ENCODE peak calls at places on chromosome 12, in six cellular contexts. L, E, R, J, V and F are unnamed samples.
A peak's percentile ranks its signal among the peaks of the same experiment; 100 is the strongest.

GRCh38 chr12:128336506-128336905 is 69.5 kb downstream of the TMEM132C start:
- DNase-seq in L (no peak), E (no peak), R (no peak), J (no peak), V (peak; percentile 30), F (no peak)

GRCh38 chr12:108701779-108702435 is 29.4 kb downstream of the CORO1C start:
- DNase-seq in L (no peak), E (peak; percentile 85), R (peak; percentile 67), J (peak; percentile 52), V (no peak), F (peak; percentile 90)

GRCh38 chr12:55720071-55720564 is at the start of gene RDH5:
- DNase-seq in L (peak; percentile 90), E (peak; percentile 93), R (peak; percentile 47), J (peak; percentile 78), V (no peak), F (peak; percentile 96)

GRCh38 chr12:69252033-69252432 is 12.7 kb downstream of the CPSF6 start:
- DNase-seq in L (no peak), E (peak; percentile 11), R (no peak), J (no peak), V (no peak), F (no peak)

GRCh38 chr12:108622425-108622824 is 11.3 kb downstream of the SELPLG start:
- DNase-seq in L (no peak), E (peak; percentile 85), R (peak; percentile 70), J (no peak), V (no peak), F (peak; percentile 48)

GRCh38 chr12:96401061-96401871 is 1.0 kb upstream of the CDK17 start:
- DNase-seq in L (peak; percentile 38), E (peak; percentile 92), R (peak; percentile 61), J (peak; percentile 91), V (no peak), F (peak; percentile 89)

GRCh38 chr12:131894981-131895639 is 688 bp downstream of the ULK1 start:
- DNase-seq in L (peak; percentile 31), E (no peak), R (no peak), J (no peak), V (no peak), F (no peak)

GRCh38 chr12:108457006-108457733 is 57.9 kb upstream of the FICD start:
- DNase-seq in L (no peak), E (peak; percentile 64), R (peak; percentile 49), J (peak; percentile 44), V (peak; percentile 41), F (peak; percentile 45)

GRCh38 chr12:25689996-25690501 is 137.0 kb upstream of the LMNTD1 start:
- DNase-seq in L (peak; percentile 39), E (peak; percentile 68), R (no peak), J (no peak), V (no peak), F (peak; percentile 22)

GRCh38 chr12:105060715-105061378 is 23.4 kb downstream of the ALDH1L2 start:
- DNase-seq in L (no peak), E (no peak), R (no peak), J (no peak), V (no peak), F (peak; percentile 29)

GRCh38 chr12:22333186-22333745 is 1.2 kb downstream of the ST8SIA1 start:
- DNase-seq in L (no peak), E (peak; percentile 52), R (peak; percentile 44), J (peak; percentile 28), V (peak; percentile 48), F (peak; percentile 22)

GRCh38 chr12:46371718-46372130 is 849 bp downstream of the SLC38A2 start:
- DNase-seq in L (peak; percentile 71), E (no peak), R (peak; percentile 45), J (peak; percentile 64), V (peak; percentile 47), F (peak; percentile 67)

GRCh38 chr12:131202592-131203378 is 249.1 kb downstream of the ADGRD1 start:
- DNase-seq in L (no peak), E (no peak), R (no peak), J (no peak), V (peak; percentile 1), F (no peak)

GRCh38 chr12:130161261-130162231 is 718 bp upstream of the FZD10 start:
- DNase-seq in L (peak; percentile 23), E (no peak), R (no peak), J (peak; percentile 18), V (no peak), F (no peak)

GRCh38 chr12:69052613-69053408 is 119.8 kb upstream of the CPM start:
- DNase-seq in L (no peak), E (peak; percentile 68), R (peak; percentile 82), J (peak; percentile 86), V (no peak), F (peak; percentile 91)

DNA sequence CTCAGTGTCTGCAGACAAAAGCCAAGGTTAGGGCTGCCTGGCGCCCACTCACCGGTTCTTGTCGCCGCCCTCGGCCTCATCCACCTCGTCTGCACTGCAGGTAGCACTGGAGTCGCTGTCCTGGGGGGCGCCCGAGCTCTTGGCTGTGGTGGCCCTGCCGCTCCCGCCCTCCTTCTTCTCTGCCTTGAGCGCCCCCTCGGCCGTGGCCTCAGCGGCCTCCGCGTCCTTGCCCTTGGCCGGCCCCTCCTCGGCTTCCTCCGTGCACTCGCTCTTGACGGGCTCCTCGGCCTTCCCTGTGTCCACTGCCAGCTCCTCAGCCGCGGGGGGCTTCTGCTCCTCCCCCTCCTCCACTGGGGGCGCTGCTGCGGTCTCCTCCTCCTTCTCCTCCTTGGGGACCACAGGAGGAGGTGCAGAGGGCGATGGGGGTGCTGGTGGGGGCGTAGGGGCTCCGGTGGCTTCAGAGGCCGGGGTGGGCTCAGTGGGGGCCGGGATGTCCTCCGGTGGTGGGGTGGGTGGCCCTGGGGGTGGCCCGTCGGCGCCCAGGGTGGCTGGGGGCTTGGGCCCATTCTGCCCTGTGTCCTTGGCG is 77.2 kb downstream of the RFLNA start:
- DNase-seq in L (no peak), E (no peak), R (no peak), J (no peak), V (no peak), F (no peak)
- TF ChIP-seq CTCF in L (no peak), E (no peak), R (peak; percentile 13), J (no peak), V (no peak), F (no peak)

GRCh38 chr12:30754750-30755394 is at the start of gene CAPRIN2:
- DNase-seq in L (peak; percentile 98), E (peak; percentile 98), R (peak; percentile 93), J (peak; percentile 98), V (peak; percentile 94), F (peak; percentile 94)

GRCh38 chr12:30755395-30755762 is 628 bp upstream of the CAPRIN2 start:
- DNase-seq in L (no peak), E (no peak), R (no peak), J (no peak), V (no peak), F (no peak)

GRCh38 chr12:30753233-30753632 is 1.5 kb downstream of the CAPRIN2 start:
- DNase-seq in L (no peak), E (peak; percentile 63), R (peak; percentile 40), J (peak; percentile 53), V (no peak), F (peak; percentile 52)

GRCh38 chr12:30754383-30754749 is 385 bp downstream of the CAPRIN2 start:
- DNase-seq in L (no peak), E (no peak), R (peak; percentile 0), J (no peak), V (no peak), F (no peak)

GRCh38 chr12:30753761-30754382 is 879 bp downstream of the CAPRIN2 start:
- DNase-seq in L (no peak), E (peak; percentile 52), R (peak; percentile 3), J (peak; percentile 55), V (no peak), F (peak; percentile 65)
- H3K4me3 ChIP-seq in L (peak overlapping the region; percentile 65), E (peak overlapping the region; percentile 76), R (peak overlapping the region; percentile 87), J (peak overlapping the region; percentile 77), V (peak overlapping the region; percentile 87), F (peak overlapping the region; percentile 77)

GRCh38 chr12:3931721-3932120 is 58.5 kb upstream of the PARP11 start:
- DNase-seq in L (no peak), E (no peak), R (no peak), J (no peak), V (no peak), F (no peak)

GRCh38 chr12:3930216-3930615 is 57.0 kb upstream of the PARP11 start:
- DNase-seq in L (no peak), E (no peak), R (no peak), J (no peak), V (no peak), F (no peak)

GRCh38 chr12:3933074-3933818 is 60.0 kb upstream of the PARP11 start:
- DNase-seq in L (no peak), E (no peak), R (no peak), J (no peak), V (no peak), F (no peak)

GRCh38 chr12:3928538-3929220 is 55.5 kb upstream of the PARP11 start:
- DNase-seq in L (no peak), E (no peak), R (no peak), J (no peak), V (no peak), F (no peak)

GRCh38 chr12:3931206-3931605 is 58.0 kb upstream of the PARP11 start:
- DNase-seq in L (no peak), E (no peak), R (no peak), J (no peak), V (no peak), F (no peak)
- TF ChIP-seq CTCF in L (no peak), E (no peak), R (no peak), J (no peak), V (no peak), F (no peak)

GRCh38 chr12:113929312-113929989 is 36.7 kb downstream of the RBM19 start:
- DNase-seq in L (no peak), E (no peak), R (no peak), J (no peak), V (no peak), F (no peak)
- H3K4me3 ChIP-seq in L (no peak overlapping the region), E (no peak overlapping the region), R (no peak overlapping the region), J (no peak overlapping the region), V (no peak overlapping the region), F (no peak overlapping the region)

GRCh38 chr12:98227162-98227561 is 288.2 kb upstream of the TMPO start:
- DNase-seq in L (no peak), E (peak; percentile 24), R (no peak), J (no peak), V (no peak), F (peak; percentile 6)
- TF ChIP-seq CTCF in L (peak; percentile 11), E (peak; percentile 24), R (peak; percentile 36), J (peak; percentile 47), V (no peak), F (peak; percentile 40)

GRCh38 chr12:51592034-51592705 is 1.1 kb downstream of the SCN8A start:
- DNase-seq in L (no peak), E (no peak), R (no peak), J (peak; percentile 16), V (no peak), F (peak; percentile 59)
- H3K4me3 ChIP-seq in L (no peak overlapping the region), E (no peak overlapping the region), R (peak overlapping the region; percentile 29), J (peak overlapping the region; percentile 20), V (peak overlapping the region; percentile 89), F (peak overlapping the region; percentile 67)

GRCh38 chr12:106224392-106224706 is 23.5 kb downstream of the CKAP4 start:
- DNase-seq in L (no peak), E (no peak), R (no peak), J (no peak), V (no peak), F (no peak)
- TF ChIP-seq CTCF in L (no peak), E (no peak), R (no peak), J (no peak), V (no peak), F (no peak)